ENCODE peak calls at places on chromosomes 4 and X, in four cellular contexts. B is K562, W is HepG2, O is GM12878. V is an unnamed sample.
A peak's percentile ranks its signal among the peaks of the same experiment; 100 is the strongest.

GRCh38 chr4:75886104-75886503 is 16.1 kb downstream of the PPEF2 start:
- DNase-seq in B (no peak), W (no peak), O (no peak), V (peak; percentile 18)

GRCh38 chrX:30570505-30570904 is 7.1 kb downstream of the TASL start:
- DNase-seq in B (peak; percentile 17), W (peak; percentile 2), O (no peak), V (no peak)

GRCh38 chr4:108060164-108060563 is 70.5 kb downstream of the HADH start:
- DNase-seq in B (no peak), W (peak; percentile 2), O (no peak), V (no peak)

GRCh38 chr4:960140-960735 is 13.1 kb downstream of the DGKQ start:
- DNase-seq in B (no peak), W (no peak), O (no peak), V (peak; percentile 5)

GRCh38 chrX:40154853-40155616 is 57.3 kb upstream of the BCOR start:
- DNase-seq in B (peak; percentile 72), W (peak; percentile 87), O (no peak), V (peak; percentile 50)

GRCh38 chr4:178471994-178472393 is 1029.8 kb upstream of the AGA start:
- DNase-seq in B (no peak), W (no peak), O (no peak), V (no peak)

GRCh38 chrX:40867352-40867751 is 132.0 kb upstream of the MED14 start:
- DNase-seq in B (no peak), W (peak; percentile 57), O (no peak), V (no peak)

GRCh38 chrX:13092455-13092941 is 48.1 kb upstream of the FAM9C start:
- DNase-seq in B (no peak), W (no peak), O (peak; percentile 95), V (no peak)

GRCh38 chr4:102552781-102553180 is 51.6 kb downstream of the NFKB1 start:
- DNase-seq in B (no peak), W (no peak), O (no peak), V (no peak)

GRCh38 chrX:21412883-21413282 is 38.7 kb downstream of the CNKSR2 start:
- DNase-seq in B (no peak), W (no peak), O (no peak), V (no peak)

GRCh38 chr4:33088713-33089112 is 2368.5 kb downstream of the PCDH7 start:
- DNase-seq in B (no peak), W (no peak), O (no peak), V (no peak)
- TF ChIP-seq ETV6 in B (no peak), W (no peak), O (no peak), V (no peak)

GRCh38 chr4:77012726-77013125 is 63.1 kb downstream of the CCNI start:
- DNase-seq in B (no peak), W (no peak), O (no peak), V (no peak)
- TF ChIP-seq ETV6 in B (no peak), W (no peak), O (no peak), V (no peak)

GRCh38 chr4:95086532-95086931 is 328.8 kb downstream of the BMPR1B start:
- DNase-seq in B (no peak), W (no peak), O (no peak), V (no peak)

GRCh38 chr4:95084584-95084983 is 326.8 kb downstream of the BMPR1B start:
- DNase-seq in B (no peak), W (no peak), O (no peak), V (no peak)

GRCh38 chr4:95091272-95091671 is 333.5 kb downstream of the BMPR1B start:
- DNase-seq in B (no peak), W (no peak), O (no peak), V (no peak)

GRCh38 chr4:95085118-95085833 is 327.5 kb downstream of the BMPR1B start:
- DNase-seq in B (no peak), W (no peak), O (no peak), V (no peak)

DNA sequence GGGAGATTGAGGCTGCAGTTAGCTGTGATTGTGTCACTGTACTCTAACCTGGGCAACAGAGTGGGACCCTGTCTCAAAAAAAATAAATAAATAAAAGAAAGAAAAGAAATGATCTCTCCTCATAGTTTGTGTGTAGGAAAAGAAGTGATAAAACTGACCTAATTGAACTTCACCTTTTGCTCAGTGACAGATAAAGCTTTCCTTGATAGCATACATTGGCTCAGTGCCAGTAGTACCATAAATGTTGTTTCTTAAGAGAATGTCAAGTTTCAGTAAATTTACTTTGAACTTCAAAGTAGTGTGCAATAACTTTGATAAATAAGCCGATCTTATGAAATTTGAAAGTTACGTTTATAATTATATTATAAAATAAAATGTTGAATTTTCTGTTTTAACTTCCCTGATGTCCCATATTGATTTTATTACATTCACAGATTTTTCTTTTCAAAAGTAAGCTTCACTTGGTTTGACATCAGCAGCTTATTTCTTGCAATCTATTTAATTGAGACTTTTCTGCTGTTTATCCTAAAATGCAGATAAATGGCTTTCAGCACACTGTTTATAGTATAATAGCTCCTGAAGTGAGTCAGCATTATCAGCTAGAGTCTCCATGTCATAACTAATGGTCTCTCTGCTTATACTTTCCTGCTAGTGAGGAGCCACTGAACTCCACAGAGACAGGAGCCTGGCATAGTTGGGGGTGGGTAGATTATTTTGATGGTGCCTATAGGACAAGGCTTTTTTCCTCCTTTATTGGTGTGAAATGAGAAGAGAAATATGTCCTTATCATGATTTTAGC is 330.1 kb downstream of the BMPR1B start:
- DNase-seq in B (no peak), W (no peak), O (no peak), V (no peak)
- TF ChIP-seq ETV6 in B (no peak), W (no peak), O (no peak), V (no peak)

DNA sequence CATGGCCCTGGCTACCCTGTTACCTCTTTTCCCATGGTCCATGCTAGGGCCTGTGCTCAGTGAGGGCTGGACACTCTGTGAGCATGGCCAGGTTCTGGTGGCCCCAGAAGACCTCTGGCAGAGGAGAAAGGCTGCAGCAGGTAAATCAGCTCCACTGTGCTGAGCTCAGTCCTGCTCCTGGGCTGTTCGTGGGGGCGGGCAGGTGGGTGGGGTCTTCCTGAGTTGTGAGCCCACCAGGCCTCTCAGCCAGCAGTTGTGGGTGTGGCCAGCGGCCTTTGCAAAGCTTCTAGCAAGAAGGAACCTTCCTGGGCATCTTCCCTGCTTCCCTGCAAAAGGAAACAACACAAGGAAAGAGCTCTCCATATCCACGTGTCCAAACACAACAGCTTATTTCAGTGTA is 85.3 kb upstream of the STX18 start:
- DNase-seq in B (no peak), W (no peak), O (no peak), V (peak; percentile 32)
- TF ChIP-seq ETV6 in B (no peak), W (no peak), O (no peak), V (no peak)

DNA sequence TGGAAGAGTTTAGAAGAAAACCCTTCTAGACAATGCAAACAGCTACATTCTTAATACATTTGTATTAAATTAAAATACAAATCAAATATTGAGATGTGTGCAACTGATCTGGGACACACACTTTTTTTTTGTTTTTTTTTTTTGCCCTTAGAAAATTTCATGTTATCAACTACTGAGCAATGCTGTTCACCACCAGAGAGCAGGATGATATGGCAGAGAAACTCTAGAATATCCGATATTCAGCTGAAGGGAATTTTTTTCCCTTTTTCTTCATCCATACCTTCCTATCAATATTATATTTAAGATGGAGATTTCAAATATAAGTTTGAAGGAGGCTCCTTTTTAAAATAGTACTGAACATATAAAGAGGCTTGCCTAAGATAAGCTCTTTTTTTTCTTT is 1.0 kb downstream of the NDST3 start:
- DNase-seq in B (no peak), W (no peak), O (no peak), V (no peak)
- TF ChIP-seq ETV6 in B (no peak), W (no peak), O (no peak), V (no peak)

GRCh38 chrX:80808854-80809493 is 703 bp downstream of the BRWD3 start:
- DNase-seq in B (peak; percentile 3), W (no peak), O (no peak), V (peak; percentile 12)

GRCh38 chrX:80808160-80808735 is 1.4 kb downstream of the BRWD3 start:
- DNase-seq in B (peak; percentile 71), W (peak; percentile 61), O (peak; percentile 72), V (peak; percentile 42)

GRCh38 chrX:80810365-80810978 is 795 bp upstream of the BRWD3 start:
- DNase-seq in B (peak; percentile 3), W (no peak), O (no peak), V (no peak)

GRCh38 chrX:80816051-80816450 is 6.4 kb upstream of the BRWD3 start:
- DNase-seq in B (no peak), W (no peak), O (no peak), V (no peak)

GRCh38 chrX:80812176-80812575 is 2.5 kb upstream of the BRWD3 start:
- DNase-seq in B (no peak), W (peak; percentile 18), O (no peak), V (peak; percentile 40)
- TF ChIP-seq ETV6 in B (no peak), W (no peak), O (no peak), V (no peak)

V was measured in WTC11.